ENCODE peak calls at places on chromosomes 3 and 15, in seven cellular contexts. P is cardiac fibroblast; N is NCI-H226; Q is activated naive CD4-positive, alpha-beta T cell treated with anti-CD3 and anti-CD28 coated beads, Interleukin-2, amount 50 U/mL, for 16 hours; F is T-helper 1 cell; Z is GM06990; H is heart right ventricle. M is an unnamed sample.

GRCh38 chr15:25862469-25863066 is 559 bp downstream of the ATP10A start:
- DNase-seq in N (no peak), Q (peak; percentile 68), Z (no peak), P (peak; percentile 26), F (peak; percentile 48), H (no peak), M (peak; percentile 49)

GRCh38 chr15:68447209-68447608 is 15.2 kb upstream of the ITGA11 start:
- DNase-seq in Z (no peak), P (no peak), H (no peak), N (no peak), Q (no peak), F (no peak), M (no peak)

GRCh38 chr3:56573501-56573900 is 16.5 kb downstream of the CCDC66 start:
- DNase-seq in N (no peak), Q (no peak), H (no peak), F (no peak), P (no peak), Z (no peak), M (no peak)

GRCh38 chr15:67520976-67521769 is at the start of gene C15orf61:
- DNase-seq in H (peak; percentile 89), N (peak; percentile 79), P (peak; percentile 83), Q (peak; percentile 85), Z (peak; percentile 94), F (peak; percentile 85), M (peak; percentile 95)

GRCh38 chr15:61032600-61033286 is 196.4 kb downstream of the RORA start:
- DNase-seq in H (no peak), Q (no peak), N (no peak), Z (no peak), F (no peak), P (no peak), M (no peak)

GRCh38 chr3:21752749-21753347 is 1.8 kb upstream of the ZNF385D start:
- DNase-seq in P (peak; percentile 84), H (no peak), Z (no peak), N (peak; percentile 54), F (no peak), Q (no peak), M (no peak)

GRCh38 chr15:71048913-71049675 is 66.2 kb upstream of the THSD4 start:
- DNase-seq in F (no peak), P (peak; percentile 96), N (peak; percentile 99), H (no peak), Z (no peak), Q (no peak), M (no peak)

GRCh38 chr15:63218114-63218808 is 28.9 kb downstream of the RAB8B start:
- DNase-seq in P (peak; percentile 69), H (no peak), Q (no peak), Z (no peak), F (no peak), N (peak; percentile 97), M (no peak)

GRCh38 chr3:183578179-183578578 is 22.7 kb upstream of the KLHL6 start:
- DNase-seq in H (no peak), P (no peak), Q (no peak), Z (no peak), F (no peak), N (no peak), M (no peak)

GRCh38 chr3:161273589-161274218 is 52.6 kb downstream of the NMD3 start:
- DNase-seq in N (no peak), Z (no peak), H (no peak), P (peak; percentile 65), F (peak; percentile 11), Q (peak; percentile 22), M (no peak)

GRCh38 chr15:77542491-77543001 is 90.2 kb downstream of the LINGO1 start:
- DNase-seq in F (no peak), Z (no peak), P (no peak), N (peak; percentile 79), Q (no peak), H (no peak), M (no peak)

GRCh38 chr15:92869263-92869940 is 30.7 kb upstream of the CHD2 start:
- DNase-seq in H (no peak), Z (no peak), N (peak; percentile 91), F (no peak), P (peak; percentile 66), Q (no peak), M (no peak)

GRCh38 chr3:128073807-128074206 is 21.6 kb downstream of the SEC61A1 start:
- DNase-seq in F (no peak), Q (no peak), N (no peak), P (peak; percentile 61), Z (no peak), H (no peak), M (no peak)

GRCh38 chr3:160564205-160564922 is 1.0 kb downstream of the KPNA4 start:
- DNase-seq in N (no peak), Z (no peak), F (no peak), H (no peak), P (no peak), Q (no peak), M (no peak)

GRCh38 chr15:83380682-83381081 is 66.5 kb upstream of the SH3GL3 start:
- DNase-seq in Z (peak; percentile 31), H (peak; percentile 32), P (peak; percentile 44), F (no peak), Q (peak; percentile 19), N (peak; percentile 69), M (peak; percentile 79)

GRCh38 chr15:33074942-33075341 is 119.6 kb downstream of the FMN1 start:
- DNase-seq in N (no peak), H (no peak), P (no peak), F (no peak), Q (no peak), Z (no peak), M (no peak)

GRCh38 chr3:41581700-41582099 is 380.2 kb downstream of the ULK4 start:
- DNase-seq in Z (peak; percentile 75), N (no peak), H (no peak), P (no peak), Q (no peak), F (no peak), M (peak; percentile 63)

GRCh38 chr3:65745306-65745705 is 293.4 kb downstream of the MAGI1 start:
- DNase-seq in N (no peak), Z (no peak), P (no peak), Q (no peak), F (no peak), H (no peak), M (no peak)

GRCh38 chr3:129312671-129313414 is 34.2 kb downstream of the HMCES start:
- DNase-seq in F (no peak), Z (no peak), P (peak; percentile 17), Q (no peak), H (no peak), N (no peak), M (no peak)

GRCh38 chr15:84702961-84703482 is 12.9 kb downstream of the SEC11A start:
- DNase-seq in H (peak; percentile 17), P (peak; percentile 89), Z (no peak), F (no peak), Q (no peak), N (no peak), M (no peak)

GRCh38 chr3:142963266-142964149 is at the start of gene PAQR9:
- DNase-seq in F (no peak), Z (no peak), P (no peak), H (peak; percentile 33), N (no peak), Q (peak; percentile 34), M (peak; percentile 67)

GRCh38 chr15:38890194-38890593 is 325.6 kb upstream of the RASGRP1 start:
- DNase-seq in Z (no peak), H (no peak), P (no peak), F (no peak), Q (no peak), N (no peak), M (no peak)

GRCh38 chr3:184629555-184630160 is 68.1 kb downstream of the EPHB3 start:
- DNase-seq in N (no peak), F (no peak), Q (no peak), Z (no peak), H (no peak), P (no peak), M (no peak)

GRCh38 chr15:80796424-80796823 is 17.3 kb downstream of the CEMIP start:
- DNase-seq in Z (no peak), F (no peak), N (no peak), Q (no peak), H (no peak), P (no peak), M (no peak)

GRCh38 chr3:47912006-47912504 is 104.2 kb downstream of the MAP4 start:
- DNase-seq in H (no peak), F (no peak), N (no peak), P (no peak), Z (no peak), Q (no peak), M (no peak)

GRCh38 chr3:114794894-114795630 is 352.0 kb downstream of the ZBTB20 start:
- DNase-seq in N (no peak), P (no peak), Z (no peak), H (no peak), Q (no peak), F (no peak), M (no peak)

GRCh38 chr15:76994971-76995945 is at the start of gene PSTPIP1:
- DNase-seq in P (no peak), H (peak; percentile 50), F (peak; percentile 64), N (peak; percentile 60), Q (peak; percentile 74), Z (peak; percentile 72), M (peak; percentile 56)

GRCh38 chr3:126450219-126450618 is 25.5 kb downstream of the ZXDC start:
- DNase-seq in P (no peak), H (no peak), F (no peak), Z (no peak), Q (no peak), N (no peak), M (no peak)

GRCh38 chr3:170585008-170585936 is 603 bp downstream of the SLC7A14 start:
- DNase-seq in H (no peak), F (no peak), P (no peak), Z (no peak), N (no peak), Q (no peak), M (peak; percentile 28)

GRCh38 chr15:87582169-87582568 is 674.4 kb downstream of the NTRK3 start:
- DNase-seq in P (no peak), Q (no peak), Z (no peak), N (no peak), F (no peak), H (no peak), M (no peak)

GRCh38 chr3:184289426-184289938 is 9.6 kb upstream of the PSMD2 start:
- DNase-seq in H (peak; percentile 34), F (peak; percentile 30), P (peak; percentile 64), Z (peak; percentile 23), N (peak; percentile 26), Q (peak; percentile 67), M (peak; percentile 77)

GRCh38 chr3:163468531-163469335 is 1609.6 kb downstream of the SI start:
- DNase-seq in H (no peak), F (no peak), Q (no peak), P (no peak), N (no peak), Z (no peak), M (no peak)

GRCh38 chr15:61762682-61763081 is 297.6 kb downstream of the VPS13C start:
- DNase-seq in H (no peak), N (no peak), Q (no peak), F (no peak), Z (no peak), P (no peak), M (no peak)

GRCh38 chr15:48507416-48508065 is 138.0 kb downstream of the FBN1 start:
- DNase-seq in F (no peak), P (peak; percentile 81), H (no peak), N (peak; percentile 46), Q (no peak), Z (no peak), M (peak; percentile 39)

GRCh38 chr3:196666001-196666867 is 26.7 kb downstream of the NRROS start:
- DNase-seq in Q (no peak), Z (no peak), H (no peak), P (peak; percentile 65), N (no peak), F (no peak), M (no peak)

GRCh38 chr15:70627734-70628541 is 135.4 kb downstream of the UACA start:
- DNase-seq in N (no peak), F (no peak), Z (no peak), H (no peak), P (peak; percentile 16), Q (no peak), M (no peak)

GRCh38 chr3:148648685-148649352 is 48.9 kb upstream of the AGTR1 start:
- DNase-seq in F (no peak), P (peak; percentile 64), H (no peak), Z (no peak), N (peak; percentile 73), Q (no peak), M (no peak)

GRCh38 chr15:37253877-37254276 is 153.5 kb upstream of the MEIS2 start:
- DNase-seq in P (peak; percentile 1), H (no peak), Z (no peak), N (peak; percentile 65), F (no peak), Q (no peak), M (no peak)